ENCODE peak calls at places on chromosomes 16 and 17, in nine cellular contexts. One of them, this sample, is unnamed.

GRCh38 chr16:20064520-20064919 is 9.2 kb downstream of the GPR139 start:
- DNase-seq in NCI-H446: no peak
- DNase-seq in fibroblast of mammary gland: no peak
- DNase-seq in fibroblast of the aortic adventitia: no peak
- DNase-seq in adrenal gland: no peak
- DNase-seq in sigmoid colon: no peak
- DNase-seq in GM20000: no peak
- DNase-seq in stimulated activated CD4-positive, alpha-beta T cell treated with anti-CD3 and anti-CD28 coated beads, Interleukin-15, amount 100 ng/mL, for 1 hour: no peak
- DNase-seq in SHP77: no peak
- DNase-seq in this sample: no peak

GRCh38 chr17:82787081-82787848 is 35.4 kb downstream of the TBCD start:
- DNase-seq in NCI-H446: no peak
- DNase-seq in fibroblast of the aortic adventitia: peak; percentile 96
- DNase-seq in GM20000: no peak
- DNase-seq in sigmoid colon: peak; percentile 80
- DNase-seq in fibroblast of mammary gland: peak; percentile 87
- DNase-seq in SHP77: no peak
- DNase-seq in adrenal gland: no peak
- DNase-seq in stimulated activated CD4-positive, alpha-beta T cell treated with anti-CD3 and anti-CD28 coated beads, Interleukin-15, amount 100 ng/mL, for 1 hour: no peak
- DNase-seq in this sample: peak; percentile 87

GRCh38 chr16:70686376-70687171 is 721 bp upstream of the MTSS2 start:
- DNase-seq in fibroblast of mammary gland: no peak
- DNase-seq in SHP77: peak; percentile 65
- DNase-seq in sigmoid colon: no peak
- DNase-seq in NCI-H446: no peak
- DNase-seq in GM20000: no peak
- DNase-seq in fibroblast of the aortic adventitia: no peak
- DNase-seq in adrenal gland: no peak
- DNase-seq in stimulated activated CD4-positive, alpha-beta T cell treated with anti-CD3 and anti-CD28 coated beads, Interleukin-15, amount 100 ng/mL, for 1 hour: no peak
- DNase-seq in this sample: no peak

GRCh38 chr16:58636474-58636873 is 6.8 kb upstream of the CNOT1 start:
- DNase-seq in SHP77: no peak
- DNase-seq in GM20000: no peak
- DNase-seq in adrenal gland: peak; percentile 34
- DNase-seq in sigmoid colon: no peak
- DNase-seq in fibroblast of the aortic adventitia: no peak
- DNase-seq in NCI-H446: no peak
- DNase-seq in stimulated activated CD4-positive, alpha-beta T cell treated with anti-CD3 and anti-CD28 coated beads, Interleukin-15, amount 100 ng/mL, for 1 hour: no peak
- DNase-seq in fibroblast of mammary gland: no peak
- DNase-seq in this sample: no peak

GRCh38 chr17:57927048-57927723 is 28.0 kb downstream of the CUEDC1 start:
- DNase-seq in fibroblast of mammary gland: peak; percentile 78
- DNase-seq in stimulated activated CD4-positive, alpha-beta T cell treated with anti-CD3 and anti-CD28 coated beads, Interleukin-15, amount 100 ng/mL, for 1 hour: no peak
- DNase-seq in adrenal gland: no peak
- DNase-seq in NCI-H446: peak; percentile 77
- DNase-seq in fibroblast of the aortic adventitia: peak; percentile 84
- DNase-seq in GM20000: no peak
- DNase-seq in SHP77: peak; percentile 40
- DNase-seq in sigmoid colon: no peak
- DNase-seq in this sample: peak; percentile 84

GRCh38 chr17:28973414-28973813 is 22.1 kb upstream of the PHF12 start:
- DNase-seq in sigmoid colon: no peak
- DNase-seq in GM20000: no peak
- DNase-seq in SHP77: no peak
- DNase-seq in NCI-H446: no peak
- DNase-seq in stimulated activated CD4-positive, alpha-beta T cell treated with anti-CD3 and anti-CD28 coated beads, Interleukin-15, amount 100 ng/mL, for 1 hour: no peak
- DNase-seq in fibroblast of the aortic adventitia: peak; percentile 51
- DNase-seq in adrenal gland: no peak
- DNase-seq in fibroblast of mammary gland: peak; percentile 41
- DNase-seq in this sample: no peak

GRCh38 chr17:40547079-40547784 is 18.0 kb downstream of the CCR7 start:
- DNase-seq in fibroblast of mammary gland: no peak
- DNase-seq in NCI-H446: no peak
- DNase-seq in GM20000: no peak
- DNase-seq in fibroblast of the aortic adventitia: no peak
- DNase-seq in SHP77: peak; percentile 97
- DNase-seq in sigmoid colon: peak; percentile 65
- DNase-seq in stimulated activated CD4-positive, alpha-beta T cell treated with anti-CD3 and anti-CD28 coated beads, Interleukin-15, amount 100 ng/mL, for 1 hour: peak; percentile 39
- DNase-seq in adrenal gland: peak; percentile 43
- DNase-seq in this sample: no peak

GRCh38 chr17:83053021-83053778 is 26.2 kb upstream of the METRNL start:
- DNase-seq in fibroblast of mammary gland: peak; percentile 55
- DNase-seq in sigmoid colon: peak; percentile 70
- DNase-seq in stimulated activated CD4-positive, alpha-beta T cell treated with anti-CD3 and anti-CD28 coated beads, Interleukin-15, amount 100 ng/mL, for 1 hour: no peak
- DNase-seq in adrenal gland: peak; percentile 61
- DNase-seq in fibroblast of the aortic adventitia: peak; percentile 14
- DNase-seq in SHP77: no peak
- DNase-seq in GM20000: no peak
- DNase-seq in NCI-H446: no peak
- DNase-seq in this sample: no peak

GRCh38 chr17:60481604-60482003 is 44.4 kb downstream of the APPBP2 start:
- DNase-seq in NCI-H446: no peak
- DNase-seq in fibroblast of the aortic adventitia: no peak
- DNase-seq in adrenal gland: no peak
- DNase-seq in SHP77: no peak
- DNase-seq in fibroblast of mammary gland: no peak
- DNase-seq in GM20000: no peak
- DNase-seq in sigmoid colon: no peak
- DNase-seq in stimulated activated CD4-positive, alpha-beta T cell treated with anti-CD3 and anti-CD28 coated beads, Interleukin-15, amount 100 ng/mL, for 1 hour: no peak
- DNase-seq in this sample: no peak

GRCh38 chr16:57803413-57803990 is 1.2 kb upstream of the KIFC3 start:
- DNase-seq in adrenal gland: peak; percentile 78
- DNase-seq in NCI-H446: no peak
- DNase-seq in stimulated activated CD4-positive, alpha-beta T cell treated with anti-CD3 and anti-CD28 coated beads, Interleukin-15, amount 100 ng/mL, for 1 hour: no peak
- DNase-seq in fibroblast of the aortic adventitia: peak; percentile 44
- DNase-seq in SHP77: no peak
- DNase-seq in fibroblast of mammary gland: no peak
- DNase-seq in GM20000: no peak
- DNase-seq in sigmoid colon: no peak
- DNase-seq in this sample: no peak

GRCh38 chr16:85136705-85137322 is 24.5 kb upstream of the CIBAR2 start:
- DNase-seq in sigmoid colon: peak; percentile 83
- DNase-seq in fibroblast of mammary gland: peak; percentile 85
- DNase-seq in SHP77: peak; percentile 99
- DNase-seq in NCI-H446: no peak
- DNase-seq in GM20000: no peak
- DNase-seq in stimulated activated CD4-positive, alpha-beta T cell treated with anti-CD3 and anti-CD28 coated beads, Interleukin-15, amount 100 ng/mL, for 1 hour: no peak
- DNase-seq in adrenal gland: peak; percentile 92
- DNase-seq in fibroblast of the aortic adventitia: peak; percentile 58
- DNase-seq in this sample: peak; percentile 65

GRCh38 chr16:3771513-3771912 is 54.2 kb upstream of the TRAP1 start:
- DNase-seq in GM20000: no peak
- DNase-seq in NCI-H446: no peak
- DNase-seq in stimulated activated CD4-positive, alpha-beta T cell treated with anti-CD3 and anti-CD28 coated beads, Interleukin-15, amount 100 ng/mL, for 1 hour: no peak
- DNase-seq in fibroblast of the aortic adventitia: no peak
- DNase-seq in adrenal gland: peak; percentile 20
- DNase-seq in sigmoid colon: no peak
- DNase-seq in SHP77: no peak
- DNase-seq in fibroblast of mammary gland: no peak
- DNase-seq in this sample: no peak

GRCh38 chr16:29775742-29776408 is 2.2 kb upstream of the ZG16 start:
- DNase-seq in stimulated activated CD4-positive, alpha-beta T cell treated with anti-CD3 and anti-CD28 coated beads, Interleukin-15, amount 100 ng/mL, for 1 hour: no peak
- DNase-seq in GM20000: no peak
- DNase-seq in fibroblast of mammary gland: peak; percentile 53
- DNase-seq in NCI-H446: peak; percentile 11
- DNase-seq in fibroblast of the aortic adventitia: peak; percentile 77
- DNase-seq in SHP77: no peak
- DNase-seq in sigmoid colon: no peak
- DNase-seq in adrenal gland: no peak
- DNase-seq in this sample: no peak

GRCh38 chr17:43846963-43847369 is at the start of gene CD300LG:
- DNase-seq in SHP77: no peak
- DNase-seq in GM20000: no peak
- DNase-seq in sigmoid colon: no peak
- DNase-seq in NCI-H446: no peak
- DNase-seq in stimulated activated CD4-positive, alpha-beta T cell treated with anti-CD3 and anti-CD28 coated beads, Interleukin-15, amount 100 ng/mL, for 1 hour: no peak
- DNase-seq in adrenal gland: no peak
- DNase-seq in fibroblast of the aortic adventitia: no peak
- DNase-seq in fibroblast of mammary gland: no peak
- DNase-seq in this sample: no peak

GRCh38 chr17:69417545-69418483 is 3.3 kb downstream of the MAP2K6 start:
- DNase-seq in SHP77: no peak
- DNase-seq in NCI-H446: no peak
- DNase-seq in adrenal gland: no peak
- DNase-seq in stimulated activated CD4-positive, alpha-beta T cell treated with anti-CD3 and anti-CD28 coated beads, Interleukin-15, amount 100 ng/mL, for 1 hour: no peak
- DNase-seq in sigmoid colon: no peak
- DNase-seq in GM20000: no peak
- DNase-seq in fibroblast of the aortic adventitia: no peak
- DNase-seq in fibroblast of mammary gland: no peak
- DNase-seq in this sample: no peak

GRCh38 chr16:85986931-85987749 is 88.2 kb downstream of the IRF8 start:
- DNase-seq in sigmoid colon: peak; percentile 64
- DNase-seq in stimulated activated CD4-positive, alpha-beta T cell treated with anti-CD3 and anti-CD28 coated beads, Interleukin-15, amount 100 ng/mL, for 1 hour: no peak
- DNase-seq in GM20000: peak; percentile 79
- DNase-seq in fibroblast of the aortic adventitia: no peak
- DNase-seq in SHP77: no peak
- DNase-seq in NCI-H446: no peak
- DNase-seq in fibroblast of mammary gland: no peak
- DNase-seq in adrenal gland: no peak
- DNase-seq in this sample: no peak